ENCODE peak calls at places on chromosome 22, in ten cellular contexts. Z is brain microvascular endothelial cell; P is spleen; T is RCC 7860; S is lung; A is cardiac fibroblast; Y is KBM-7; J is CD4-positive, alpha-beta memory T cell; L is substantia nigra; W is HCT116. I is an unnamed sample.

GRCh38 chr22:35434061-35434750 is 34.3 kb downstream of the MCM5 start:
- DNase-seq in J (no peak), P (no peak), Z (no peak), A (no peak), L (no peak), S (no peak), T (no peak), W (no peak), Y (no peak), I (no peak)

GRCh38 chr22:37726240-37726887 is 29.5 kb downstream of the TRIOBP start:
- DNase-seq in Z (peak), Y (no peak), L (no peak), A (peak), J (no peak), T (peak), P (no peak), W (no peak), S (no peak), I (no peak)

GRCh38 chr22:46963672-46964545 is 201.5 kb downstream of the TBC1D22A start:
- DNase-seq in Z (no peak), J (no peak), Y (no peak), A (no peak), T (no peak), W (no peak), P (no peak), S (no peak), L (no peak), I (no peak)

GRCh38 chr22:20979940-20980453 is 2.1 kb upstream of the LZTR1 start:
- DNase-seq in Z (no peak), W (no peak), S (no peak), J (no peak), P (no peak), L (no peak), Y (no peak), T (no peak), A (no peak), I (no peak)

GRCh38 chr22:21943571-21944448 is 8.8 kb downstream of the PPM1F start:
- DNase-seq in T (no peak), A (no peak), J (no peak), W (no peak), Z (no peak), P (peak), S (no peak), Y (no peak), L (no peak), I (no peak)

GRCh38 chr22:49051491-49052022 is 776.1 kb downstream of the BRD1 start:
- DNase-seq in W (no peak), T (no peak), S (no peak), L (no peak), A (no peak), Y (no peak), J (no peak), P (no peak), Z (no peak), I (no peak)

GRCh38 chr22:41397143-41397811 is 15.5 kb downstream of the TEF start:
- DNase-seq in Y (no peak), S (no peak), Z (no peak), A (no peak), J (no peak), P (no peak), T (no peak), W (no peak), L (no peak), I (no peak)

GRCh38 chr22:23639661-23640060 is 7.5 kb upstream of the DRICH1 start:
- DNase-seq in W (no peak), Y (no peak), J (no peak), P (no peak), A (no peak), Z (no peak), L (no peak), S (no peak), T (no peak), I (no peak)

GRCh38 chr22:38554281-38554680 is 15.7 kb downstream of the DMC1 start:
- DNase-seq in S (no peak), W (no peak), Z (no peak), P (no peak), A (no peak), Y (no peak), L (no peak), T (no peak), J (no peak), I (no peak)

GRCh38 chr22:41596776-41597634 is 7.4 kb upstream of the PMM1 start:
- DNase-seq in L (peak), J (no peak), A (peak), P (peak), S (peak), W (no peak), T (no peak), Y (peak), Z (peak), I (no peak)